ENCODE peak calls at places on chromosome 15, in seven cellular contexts. U is GM12878, K is SK-N-SH, N is H1, I is HCT116, Y is HepG2, O is K562. S is an unnamed sample.

GRCh38 chr15:40790723-40791122 is 16.2 kb upstream of the ZFYVE19 start:
- DNase-seq in U (no peak), K (no peak), N (no peak), I (no peak), Y (no peak), O (no peak), S (no peak)

GRCh38 chr15:100108346-100108745 is 233.4 kb downstream of the ADAMTS17 start:
- DNase-seq in U (no peak), K (no peak), N (no peak), I (no peak), Y (no peak), O (no peak), S (no peak)

GRCh38 chr15:93028632-93029612 is 60.1 kb downstream of the RGMA start:
- DNase-seq in U (no peak), K (no peak), N (no peak), I (no peak), Y (no peak), O (no peak), S (no peak)

GRCh38 chr15:42065008-42065407 is 29.4 kb downstream of the PLA2G4D start:
- DNase-seq in U (no peak), K (peak; percentile 56), N (peak; percentile 35), I (no peak), Y (peak; percentile 64), O (no peak), S (no peak)

GRCh38 chr15:57654136-57654845 is 52.2 kb upstream of the POLR2M start:
- DNase-seq in U (no peak), K (no peak), N (no peak), I (no peak), Y (no peak), O (no peak), S (no peak)

GRCh38 chr15:45285413-45285812 is 33.4 kb downstream of the SLC28A2 start:
- DNase-seq in U (no peak), K (no peak), N (no peak), I (no peak), Y (no peak), O (no peak), S (no peak)

GRCh38 chr15:88636039-88636438 is 2.8 kb upstream of the ISG20 start:
- DNase-seq in U (no peak), K (no peak), N (peak; percentile 59), I (peak; percentile 69), Y (no peak), O (no peak), S (no peak)

GRCh38 chr15:62880278-62880677 is 162.3 kb upstream of the TPM1 start:
- DNase-seq in U (no peak), K (peak; percentile 51), N (no peak), I (no peak), Y (no peak), O (no peak), S (no peak)

GRCh38 chr15:70265466-70265978 is 167.8 kb upstream of the TLE3 start:
- DNase-seq in U (no peak), K (no peak), N (no peak), I (no peak), Y (no peak), O (peak; percentile 16), S (no peak)

GRCh38 chr15:33735637-33736247 is 232.6 kb upstream of the CHRM5 start:
- DNase-seq in U (no peak), K (peak; percentile 51), N (no peak), I (peak; percentile 26), Y (peak; percentile 13), O (peak; percentile 46), S (peak; percentile 11)

DNA sequence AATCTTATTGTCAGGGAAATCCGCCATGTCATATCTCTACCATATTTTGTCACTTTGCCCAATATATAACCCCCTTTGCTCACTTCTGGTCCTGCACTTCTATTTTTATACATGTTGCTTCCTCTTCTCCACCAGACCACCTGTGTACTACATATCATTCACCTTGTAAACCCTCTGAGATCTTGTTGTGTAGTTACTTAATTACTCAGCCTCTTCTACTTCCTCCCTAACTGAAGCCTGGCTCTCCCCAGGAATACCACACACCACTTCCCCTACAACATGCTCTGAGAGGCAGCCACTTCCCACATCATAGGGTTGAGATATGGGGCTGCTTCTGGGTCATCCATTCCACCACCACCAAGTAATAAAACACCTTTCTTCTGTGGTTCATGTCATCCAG is 10.0 kb downstream of the HEXA start:
- DNase-seq in U (peak; percentile 68), K (no peak), N (no peak), I (no peak), Y (no peak), O (no peak), S (no peak)
- TF ChIP-seq YY1 in U (no peak), K (no peak), N (no peak), I (no peak), Y (no peak), O (no peak), S (no peak)

DNA sequence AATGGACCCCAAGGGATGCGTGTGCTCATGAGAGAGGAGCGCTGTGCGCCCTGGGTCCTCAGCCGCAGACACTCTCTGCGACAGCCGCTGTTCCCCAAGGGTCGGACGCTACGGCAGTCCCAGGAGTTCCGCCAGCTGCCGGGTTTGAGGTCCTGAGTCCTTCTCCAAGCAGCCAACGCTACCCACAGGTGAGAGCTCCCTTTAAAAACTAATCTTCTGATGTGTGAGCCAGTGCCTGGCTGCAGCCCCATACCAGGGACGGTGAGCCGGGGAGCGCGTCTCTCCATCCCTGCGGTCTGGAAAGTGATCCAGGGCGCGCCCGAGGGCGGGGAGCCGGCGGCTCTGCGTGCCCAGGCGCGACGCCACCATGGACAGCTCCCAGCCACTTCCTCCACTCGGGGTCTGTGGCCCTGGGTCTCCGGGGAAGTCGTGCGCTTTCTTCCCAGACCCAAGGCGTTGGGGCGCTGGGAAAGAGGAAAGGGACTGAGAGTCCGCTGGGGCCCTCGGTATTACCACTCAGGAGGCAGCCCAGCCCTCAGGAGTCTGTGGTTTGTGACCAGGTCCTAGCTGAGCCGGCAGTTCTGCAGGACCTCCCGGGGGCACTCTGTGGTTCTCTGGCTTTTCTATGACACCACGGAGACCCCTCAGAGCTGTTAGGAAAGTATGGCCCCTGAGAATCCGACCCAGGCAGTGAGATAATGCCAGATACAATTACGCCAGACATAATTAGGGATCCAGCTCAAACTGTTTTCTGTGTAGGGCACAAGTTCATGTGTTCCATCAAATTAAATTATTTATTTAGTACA is 1.4 kb downstream of the CEMIP start:
- DNase-seq in U (no peak), K (peak; percentile 64), N (peak; percentile 91), I (no peak), Y (peak; percentile 47), O (peak; percentile 24), S (peak; percentile 63)
- H3K4me3 ChIP-seq in U (no peak overlapping the region), K (peak overlapping the region; percentile 76), N (peak overlapping the region; percentile 52), I (no peak overlapping the region), Y (peak overlapping the region; percentile 75), O (no peak overlapping the region), S (peak overlapping the region; percentile 43)

GRCh38 chr15:89954541-89954940 is 41.8 kb upstream of the ARPIN start:
- DNase-seq in U (no peak), K (no peak), N (no peak), I (no peak), Y (no peak), O (no peak), S (no peak)

GRCh38 chr15:89963301-89964288 is 37.5 kb upstream of the ZNF710 start:
- DNase-seq in U (no peak), K (no peak), N (no peak), I (no peak), Y (no peak), O (no peak), S (no peak)

DNA sequence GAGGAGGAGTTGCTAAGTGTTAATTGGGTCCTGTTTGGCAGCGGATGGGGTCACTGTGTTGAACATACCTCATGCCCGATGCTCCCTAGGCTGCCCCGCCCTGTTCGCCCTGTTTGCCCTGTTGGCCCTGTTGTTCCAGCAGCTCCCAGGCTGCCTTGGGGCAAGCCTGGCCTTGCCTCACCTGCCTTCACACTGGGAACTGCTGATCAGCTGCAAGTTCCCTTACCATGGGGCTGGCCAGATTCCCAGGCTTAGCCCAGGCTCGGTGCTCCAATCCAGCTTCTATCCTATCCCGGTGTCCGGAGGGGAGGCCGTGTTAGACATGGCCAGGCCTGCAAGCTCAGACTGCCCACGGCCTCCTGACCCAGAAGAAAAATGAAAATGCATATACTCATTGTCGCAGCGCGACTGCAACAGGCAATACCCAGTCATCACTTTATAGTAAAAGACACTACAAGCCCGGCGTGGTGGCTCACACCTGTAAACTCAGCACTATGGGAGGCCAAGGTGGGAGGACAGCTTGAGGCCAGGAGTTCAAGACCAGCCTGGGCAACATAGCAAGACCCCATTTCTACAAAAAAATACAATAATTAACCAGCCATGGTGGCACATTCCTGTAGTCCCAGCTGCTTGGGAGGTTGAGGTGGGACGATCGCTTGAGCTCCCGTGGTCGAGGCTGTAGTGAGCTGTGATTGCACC is 42.9 kb upstream of the ZNF710 start:
- DNase-seq in U (no peak), K (no peak), N (no peak), I (no peak), Y (peak; percentile 24), O (no peak), S (no peak)
- TF ChIP-seq YY1 in U (no peak), K (no peak), N (no peak), I (no peak), Y (peak; percentile 20), O (no peak), S (no peak)

DNA sequence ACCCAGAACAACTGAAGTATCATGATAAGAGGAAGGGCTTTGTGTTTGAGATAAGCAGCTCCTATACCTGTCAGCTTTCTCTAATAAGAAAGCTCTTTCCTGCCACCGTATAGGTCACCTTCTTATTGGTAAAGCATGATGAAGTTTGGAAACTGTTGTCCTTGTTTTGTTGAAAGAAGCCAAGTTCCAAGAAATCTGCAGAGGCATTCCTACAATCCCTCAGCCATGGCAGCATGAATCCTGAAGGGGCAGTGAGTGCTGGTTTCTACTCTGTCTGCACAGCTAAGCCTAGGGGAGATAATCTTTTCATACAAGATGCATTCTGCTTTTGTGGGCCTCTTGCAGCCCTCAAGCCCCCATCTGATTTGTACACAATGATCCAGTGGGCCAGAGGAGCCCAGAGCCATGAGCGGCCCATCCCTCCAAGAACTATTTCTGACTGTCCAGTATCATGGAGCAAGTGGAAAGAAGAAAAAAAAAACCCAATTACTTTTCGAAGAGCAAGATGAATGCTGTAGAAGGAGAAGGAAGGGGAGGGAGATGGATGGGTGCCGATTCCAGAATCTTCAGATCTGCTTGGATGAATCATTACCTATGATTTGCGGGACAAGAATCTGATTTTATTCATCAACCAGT is 1.9 kb upstream of the THBS1 start:
- DNase-seq in U (no peak), K (no peak), N (no peak), I (no peak), Y (no peak), O (no peak), S (no peak)
- H3K4me3 ChIP-seq in U (no peak overlapping the region), K (no peak overlapping the region), N (no peak overlapping the region), I (peak overlapping the region; percentile 68), Y (no peak overlapping the region), O (no peak overlapping the region), S (no peak overlapping the region)